ENCODE peak calls at places on chromosome 3, in nine cellular contexts. T is HepG2, M is Daoy, G is heart left ventricle, S is NCI-H1105 treated with DMSO at 0.1 percent for 48 hours, Z is NCI-H510A treated with DMSO at 0.1 percent for 48 hours, L is cardiac fibroblast, R is ACHN, Q is AG08395. U is an unnamed sample.

GRCh38 chr3:194298331-194299227 is 52.5 kb downstream of the CPN2 start:
- DNase-seq in G (no peak), Q (no peak), S (no peak), L (no peak), T (no peak), R (peak), M (no peak), Z (no peak), U (no peak)

GRCh38 chr3:23575697-23576096 is 230.1 kb upstream of the UBE2E1 start:
- DNase-seq in Z (no peak), Q (peak), T (no peak), M (no peak), G (no peak), R (no peak), S (no peak), L (peak), U (no peak)

GRCh38 chr3:47186285-47186684 is 22.4 kb upstream of the SETD2 start:
- DNase-seq in G (no peak), S (no peak), R (no peak), M (no peak), L (no peak), Z (no peak), Q (no peak), T (no peak), U (no peak)

GRCh38 chr3:46705751-46706572 is 4.8 kb downstream of the TMIE start:
- DNase-seq in T (no peak), S (no peak), M (peak), Q (peak), L (no peak), Z (no peak), R (no peak), G (peak), U (no peak)

GRCh38 chr3:80263260-80263659 is 495.5 kb upstream of the ROBO1 start:
- DNase-seq in S (no peak), Q (no peak), L (no peak), Z (no peak), R (no peak), T (no peak), M (no peak), G (no peak), U (no peak)

GRCh38 chr3:159829056-159829995 is 159.3 kb upstream of the IL12A start:
- DNase-seq in R (no peak), S (peak), G (no peak), T (peak), Z (peak), L (peak), Q (peak), M (peak), U (peak)

GRCh38 chr3:62950227-62950626 is 75.0 kb upstream of the CADPS start:
- DNase-seq in T (no peak), M (no peak), S (no peak), L (no peak), Q (no peak), G (no peak), R (no peak), Z (no peak), U (no peak)

GRCh38 chr3:124837730-124838186 is 49.4 kb downstream of the ITGB5 start:
- DNase-seq in Z (no peak), Q (peak), G (peak), R (peak), M (peak), T (peak), S (no peak), L (peak), U (no peak)

GRCh38 chr3:140166908-140167599 is 232.1 kb downstream of the CLSTN2 start:
- DNase-seq in Z (no peak), M (no peak), T (no peak), G (no peak), Q (no peak), L (no peak), R (no peak), S (no peak), U (peak)

GRCh38 chr3:46947981-46948791 is 28.4 kb downstream of the CCDC12 start:
- DNase-seq in L (peak), T (peak), M (peak), Q (no peak), G (peak), S (no peak), R (no peak), Z (no peak), U (peak)

GRCh38 chr3:171566803-171567422 is 106.7 kb upstream of the TNIK start:
- DNase-seq in Z (peak), Q (peak), G (no peak), M (peak), R (peak), L (peak), S (peak), T (peak), U (peak)

GRCh38 chr3:16478516-16478915 is 35.0 kb downstream of the RFTN1 start:
- DNase-seq in Z (no peak), S (no peak), Q (no peak), L (peak), R (no peak), M (peak), T (no peak), G (no peak), U (peak)

GRCh38 chr3:4841783-4842440 is 137.3 kb upstream of the BHLHE40 start:
- DNase-seq in G (no peak), M (no peak), S (no peak), Q (no peak), L (no peak), Z (no peak), R (no peak), T (no peak), U (no peak)

GRCh38 chr3:10361375-10361774 is 40.5 kb upstream of the SEC13 start:
- DNase-seq in Q (no peak), T (no peak), L (no peak), M (no peak), Z (peak), S (peak), G (no peak), R (no peak), U (no peak)

GRCh38 chr3:7038394-7038793 is 177.5 kb downstream of the GRM7 start:
- DNase-seq in Q (no peak), Z (no peak), R (no peak), G (no peak), M (no peak), L (no peak), S (no peak), T (no peak), U (no peak)

GRCh38 chr3:14988988-14989394 is 41.6 kb downstream of the NR2C2 start:
- DNase-seq in Q (no peak), R (no peak), M (no peak), Z (peak), T (peak), G (no peak), L (no peak), S (no peak), U (no peak)

GRCh38 chr3:179949428-179949827 is 87.3 kb downstream of the PEX5L start:
- DNase-seq in Z (peak), R (no peak), G (no peak), M (no peak), S (peak), Q (no peak), L (no peak), T (no peak), U (no peak)

GRCh38 chr3:89571707-89572106 is 464.3 kb downstream of the EPHA3 start:
- DNase-seq in R (no peak), L (peak), G (peak), M (no peak), T (no peak), Z (no peak), S (no peak), Q (no peak), U (no peak)

GRCh38 chr3:125148836-125149235 is 63.7 kb downstream of the SLC12A8 start:
- DNase-seq in L (peak), Z (no peak), Q (peak), S (no peak), G (peak), T (no peak), M (peak), R (no peak), U (no peak)

GRCh38 chr3:23739536-23739935 is 66.2 kb upstream of the UBE2E1 start:
- DNase-seq in M (peak), G (no peak), L (peak), S (no peak), Z (no peak), R (no peak), T (no peak), Q (peak), U (peak)

GRCh38 chr3:122322095-122323075 is 2.7 kb upstream of the CSTA start:
- DNase-seq in M (no peak), Q (no peak), Z (no peak), G (no peak), T (no peak), R (no peak), S (no peak), L (no peak), U (peak)

GRCh38 chr3:151268267-151269235 is 9.8 kb downstream of the P2RY14 start:
- DNase-seq in M (no peak), Z (peak), T (no peak), Q (no peak), G (no peak), R (no peak), S (no peak), L (no peak), U (peak)

GRCh38 chr3:190012314-190012782 is 108.3 kb downstream of the P3H2 start:
- DNase-seq in T (peak), G (no peak), L (peak), R (peak), S (no peak), M (peak), Q (peak), Z (no peak), U (no peak)

GRCh38 chr3:37604336-37604833 is 257.3 kb upstream of the CTDSPL start:
- DNase-seq in R (no peak), T (no peak), S (no peak), L (no peak), Z (no peak), M (no peak), G (no peak), Q (no peak), U (no peak)

GRCh38 chr3:166685246-166685645 is 694.9 kb downstream of the ZBBX start:
- DNase-seq in L (no peak), Q (no peak), G (no peak), T (no peak), Z (no peak), R (no peak), M (no peak), S (no peak), U (no peak)

GRCh38 chr3:39447637-39448483 is 19.6 kb upstream of the MOBP start:
- DNase-seq in L (peak), M (peak), G (peak), T (peak), S (peak), Z (peak), R (peak), Q (peak), U (peak)

GRCh38 chr3:16118396-16118795 is 56.1 kb upstream of the GALNT15 start:
- DNase-seq in M (no peak), G (no peak), Q (no peak), L (no peak), S (no peak), T (no peak), R (no peak), Z (peak), U (no peak)

GRCh38 chr3:123329636-123330340 is 119.1 kb downstream of the ADCY5 start:
- DNase-seq in R (no peak), S (no peak), T (no peak), Q (no peak), M (no peak), G (no peak), L (no peak), Z (no peak), U (no peak)

GRCh38 chr3:179196098-179196497 is 47.9 kb downstream of the PIK3CA start:
- DNase-seq in L (peak), R (peak), G (no peak), M (peak), S (no peak), Q (peak), Z (no peak), T (no peak), U (peak)

GRCh38 chr3:134337511-134338200 is 36.6 kb downstream of the AMOTL2 start:
- DNase-seq in Q (no peak), R (no peak), G (no peak), L (no peak), T (no peak), S (no peak), Z (no peak), M (no peak), U (no peak)

GRCh38 chr3:31880020-31880419 is 101.0 kb downstream of the OSBPL10 start:
- DNase-seq in L (peak), R (peak), S (no peak), T (peak), Z (no peak), M (no peak), Q (no peak), G (no peak), U (peak)

GRCh38 chr3:110413291-110413690 is 658.3 kb upstream of the NECTIN3 start:
- DNase-seq in G (no peak), T (no peak), L (no peak), Q (no peak), S (no peak), M (no peak), Z (no peak), R (no peak), U (no peak)

GRCh38 chr3:130345487-130346079 is at the start of gene COL6A5:
- DNase-seq in L (peak), M (no peak), R (no peak), T (no peak), G (no peak), S (peak), Z (no peak), Q (no peak), U (peak)

GRCh38 chr3:129051776-129052400 is 8.7 kb upstream of the GP9 start:
- DNase-seq in M (no peak), Z (peak), T (no peak), G (no peak), R (peak), S (no peak), Q (peak), L (no peak), U (no peak)

GRCh38 chr3:186472466-186473008 is 71.6 kb downstream of the CRYGS start:
- DNase-seq in M (no peak), T (no peak), G (no peak), L (no peak), Z (no peak), S (no peak), R (no peak), Q (peak), U (no peak)

GRCh38 chr3:54836876-54837275 is 91.0 kb downstream of the LRTM1 start:
- DNase-seq in G (no peak), M (no peak), Z (peak), L (no peak), R (no peak), S (no peak), Q (no peak), T (no peak), U (no peak)